ENCODE peak calls at places on chromosome X, in eight cellular contexts. One of them, this sample, is unnamed.

GRCh38 chrX:136710324-136710951 is 62.5 kb downstream of the CD40LG start:
- DNase-seq in AG10803: peak; percentile 11
- DNase-seq in A549: no peak
- DNase-seq in activated T-cell treated with anti-CD3 and anti-CD28 coated beads for 1 hour: no peak
- DNase-seq in stimulated activated CD8-positive, alpha-beta memory T cell treated with anti-CD3 and anti-CD28 coated beads, Interleukin-4, amount 100 ng/mL, for 24 hours: no peak
- DNase-seq in fibroblast of lung: peak; percentile 32
- DNase-seq in H9: no peak
- DNase-seq in SHP77 treated with DMSO at 0.1 percent for 48 hours: no peak
- DNase-seq in this sample: no peak

GRCh38 chrX:24890677-24891076 is 125.1 kb downstream of the ARX start:
- DNase-seq in SHP77 treated with DMSO at 0.1 percent for 48 hours: peak; percentile 0
- DNase-seq in H9: no peak
- DNase-seq in AG10803: no peak
- DNase-seq in stimulated activated CD8-positive, alpha-beta memory T cell treated with anti-CD3 and anti-CD28 coated beads, Interleukin-4, amount 100 ng/mL, for 24 hours: no peak
- DNase-seq in fibroblast of lung: no peak
- DNase-seq in activated T-cell treated with anti-CD3 and anti-CD28 coated beads for 1 hour: no peak
- DNase-seq in A549: no peak
- DNase-seq in this sample: no peak

GRCh38 chrX:65667503-65668355 is at the start of gene MSN:
- DNase-seq in AG10803: peak; percentile 60
- DNase-seq in fibroblast of lung: peak; percentile 57
- DNase-seq in SHP77 treated with DMSO at 0.1 percent for 48 hours: no peak
- DNase-seq in A549: peak; percentile 36
- DNase-seq in activated T-cell treated with anti-CD3 and anti-CD28 coated beads for 1 hour: peak; percentile 55
- DNase-seq in H9: peak; percentile 57
- DNase-seq in stimulated activated CD8-positive, alpha-beta memory T cell treated with anti-CD3 and anti-CD28 coated beads, Interleukin-4, amount 100 ng/mL, for 24 hours: peak; percentile 68
- DNase-seq in this sample: no peak

GRCh38 chrX:54182194-54182863 is 725 bp downstream of the FAM120C start:
- DNase-seq in AG10803: peak; percentile 29
- DNase-seq in fibroblast of lung: peak; percentile 38
- DNase-seq in stimulated activated CD8-positive, alpha-beta memory T cell treated with anti-CD3 and anti-CD28 coated beads, Interleukin-4, amount 100 ng/mL, for 24 hours: peak; percentile 38
- DNase-seq in activated T-cell treated with anti-CD3 and anti-CD28 coated beads for 1 hour: peak; percentile 40
- DNase-seq in SHP77 treated with DMSO at 0.1 percent for 48 hours: peak; percentile 38
- DNase-seq in H9: peak; percentile 43
- DNase-seq in A549: peak; percentile 58
- DNase-seq in this sample: no peak

GRCh38 chrX:72738396-72738795 is 24.3 kb upstream of the PHKA1 start:
- DNase-seq in AG10803: no peak
- DNase-seq in fibroblast of lung: no peak
- DNase-seq in activated T-cell treated with anti-CD3 and anti-CD28 coated beads for 1 hour: no peak
- DNase-seq in stimulated activated CD8-positive, alpha-beta memory T cell treated with anti-CD3 and anti-CD28 coated beads, Interleukin-4, amount 100 ng/mL, for 24 hours: no peak
- DNase-seq in A549: no peak
- DNase-seq in H9: no peak
- DNase-seq in SHP77 treated with DMSO at 0.1 percent for 48 hours: no peak
- DNase-seq in this sample: no peak

GRCh38 chrX:102138064-102138463 is 4.2 kb downstream of the TCEAL6 start:
- DNase-seq in H9: no peak
- DNase-seq in stimulated activated CD8-positive, alpha-beta memory T cell treated with anti-CD3 and anti-CD28 coated beads, Interleukin-4, amount 100 ng/mL, for 24 hours: no peak
- DNase-seq in activated T-cell treated with anti-CD3 and anti-CD28 coated beads for 1 hour: no peak
- DNase-seq in A549: no peak
- DNase-seq in fibroblast of lung: no peak
- DNase-seq in AG10803: no peak
- DNase-seq in SHP77 treated with DMSO at 0.1 percent for 48 hours: no peak
- DNase-seq in this sample: no peak

GRCh38 chrX:40097492-40098263 is at the start of gene BCOR:
- DNase-seq in H9: peak; percentile 77
- DNase-seq in activated T-cell treated with anti-CD3 and anti-CD28 coated beads for 1 hour: peak; percentile 65
- DNase-seq in fibroblast of lung: peak; percentile 60
- DNase-seq in A549: peak; percentile 34
- DNase-seq in SHP77 treated with DMSO at 0.1 percent for 48 hours: no peak
- DNase-seq in AG10803: peak; percentile 72
- DNase-seq in stimulated activated CD8-positive, alpha-beta memory T cell treated with anti-CD3 and anti-CD28 coated beads, Interleukin-4, amount 100 ng/mL, for 24 hours: peak; percentile 62
- DNase-seq in this sample: no peak

GRCh38 chrX:137428251-137428661 is 137.7 kb upstream of the ZIC3 start:
- DNase-seq in SHP77 treated with DMSO at 0.1 percent for 48 hours: no peak
- DNase-seq in stimulated activated CD8-positive, alpha-beta memory T cell treated with anti-CD3 and anti-CD28 coated beads, Interleukin-4, amount 100 ng/mL, for 24 hours: no peak
- DNase-seq in H9: peak; percentile 49
- DNase-seq in A549: peak; percentile 19
- DNase-seq in fibroblast of lung: no peak
- DNase-seq in AG10803: no peak
- DNase-seq in activated T-cell treated with anti-CD3 and anti-CD28 coated beads for 1 hour: no peak
- DNase-seq in this sample: no peak

GRCh38 chrX:154411981-154412340 is 622 bp downstream of the TAFAZZIN start:
- DNase-seq in SHP77 treated with DMSO at 0.1 percent for 48 hours: no peak
- DNase-seq in stimulated activated CD8-positive, alpha-beta memory T cell treated with anti-CD3 and anti-CD28 coated beads, Interleukin-4, amount 100 ng/mL, for 24 hours: peak; percentile 47
- DNase-seq in A549: peak; percentile 69
- DNase-seq in fibroblast of lung: peak; percentile 50
- DNase-seq in AG10803: peak; percentile 28
- DNase-seq in H9: peak; percentile 82
- DNase-seq in activated T-cell treated with anti-CD3 and anti-CD28 coated beads for 1 hour: peak; percentile 34
- DNase-seq in this sample: peak; percentile 23

GRCh38 chrX:87900320-87900908 is 382.8 kb downstream of the KLHL4 start:
- DNase-seq in AG10803: no peak
- DNase-seq in H9: no peak
- DNase-seq in fibroblast of lung: no peak
- DNase-seq in activated T-cell treated with anti-CD3 and anti-CD28 coated beads for 1 hour: no peak
- DNase-seq in A549: no peak
- DNase-seq in SHP77 treated with DMSO at 0.1 percent for 48 hours: peak; percentile 4
- DNase-seq in stimulated activated CD8-positive, alpha-beta memory T cell treated with anti-CD3 and anti-CD28 coated beads, Interleukin-4, amount 100 ng/mL, for 24 hours: peak; percentile 3
- DNase-seq in this sample: no peak

GRCh38 chrX:31508338-31508737 is 436.5 kb upstream of the FTHL17 start:
- DNase-seq in stimulated activated CD8-positive, alpha-beta memory T cell treated with anti-CD3 and anti-CD28 coated beads, Interleukin-4, amount 100 ng/mL, for 24 hours: no peak
- DNase-seq in H9: no peak
- DNase-seq in SHP77 treated with DMSO at 0.1 percent for 48 hours: no peak
- DNase-seq in activated T-cell treated with anti-CD3 and anti-CD28 coated beads for 1 hour: no peak
- DNase-seq in fibroblast of lung: peak; percentile 82
- DNase-seq in A549: no peak
- DNase-seq in AG10803: peak; percentile 32
- DNase-seq in this sample: peak; percentile 75

GRCh38 chrX:39950035-39950688 is 147.6 kb downstream of the BCOR start:
- DNase-seq in activated T-cell treated with anti-CD3 and anti-CD28 coated beads for 1 hour: no peak
- DNase-seq in fibroblast of lung: peak; percentile 30
- DNase-seq in A549: no peak
- DNase-seq in H9: no peak
- DNase-seq in AG10803: peak; percentile 23
- DNase-seq in stimulated activated CD8-positive, alpha-beta memory T cell treated with anti-CD3 and anti-CD28 coated beads, Interleukin-4, amount 100 ng/mL, for 24 hours: no peak
- DNase-seq in SHP77 treated with DMSO at 0.1 percent for 48 hours: no peak
- DNase-seq in this sample: peak; percentile 25

GRCh38 chrX:3384330-3384729 is 37.9 kb upstream of the MXRA5 start:
- DNase-seq in SHP77 treated with DMSO at 0.1 percent for 48 hours: no peak
- DNase-seq in A549: no peak
- DNase-seq in stimulated activated CD8-positive, alpha-beta memory T cell treated with anti-CD3 and anti-CD28 coated beads, Interleukin-4, amount 100 ng/mL, for 24 hours: no peak
- DNase-seq in AG10803: peak; percentile 40
- DNase-seq in fibroblast of lung: peak; percentile 87
- DNase-seq in activated T-cell treated with anti-CD3 and anti-CD28 coated beads for 1 hour: no peak
- DNase-seq in H9: no peak
- DNase-seq in this sample: peak; percentile 84

GRCh38 chrX:86241547-86241946 is 93.3 kb downstream of the DACH2 start:
- DNase-seq in activated T-cell treated with anti-CD3 and anti-CD28 coated beads for 1 hour: no peak
- DNase-seq in stimulated activated CD8-positive, alpha-beta memory T cell treated with anti-CD3 and anti-CD28 coated beads, Interleukin-4, amount 100 ng/mL, for 24 hours: no peak
- DNase-seq in AG10803: no peak
- DNase-seq in H9: no peak
- DNase-seq in SHP77 treated with DMSO at 0.1 percent for 48 hours: no peak
- DNase-seq in fibroblast of lung: no peak
- DNase-seq in A549: no peak
- DNase-seq in this sample: no peak

GRCh38 chrX:1657367-1658082 is 42.7 kb downstream of the ASMT start:
- DNase-seq in AG10803: peak; percentile 35
- DNase-seq in stimulated activated CD8-positive, alpha-beta memory T cell treated with anti-CD3 and anti-CD28 coated beads, Interleukin-4, amount 100 ng/mL, for 24 hours: peak; percentile 22
- DNase-seq in fibroblast of lung: peak; percentile 34
- DNase-seq in activated T-cell treated with anti-CD3 and anti-CD28 coated beads for 1 hour: peak; percentile 40
- DNase-seq in SHP77 treated with DMSO at 0.1 percent for 48 hours: no peak
- DNase-seq in H9: no peak
- DNase-seq in A549: no peak
- DNase-seq in this sample: peak; percentile 18

GRCh38 chrX:53639257-53639656 is 47.3 kb downstream of the HUWE1 start:
- DNase-seq in activated T-cell treated with anti-CD3 and anti-CD28 coated beads for 1 hour: no peak
- DNase-seq in AG10803: no peak
- DNase-seq in H9: no peak
- DNase-seq in A549: no peak
- DNase-seq in stimulated activated CD8-positive, alpha-beta memory T cell treated with anti-CD3 and anti-CD28 coated beads, Interleukin-4, amount 100 ng/mL, for 24 hours: no peak
- DNase-seq in SHP77 treated with DMSO at 0.1 percent for 48 hours: no peak
- DNase-seq in fibroblast of lung: no peak
- DNase-seq in this sample: no peak

GRCh38 chrX:45710081-45710801 is 509.6 kb upstream of the DIPK2B start:
- DNase-seq in AG10803: peak; percentile 97
- DNase-seq in A549: peak; percentile 5
- DNase-seq in H9: no peak
- DNase-seq in fibroblast of lung: peak; percentile 99
- DNase-seq in stimulated activated CD8-positive, alpha-beta memory T cell treated with anti-CD3 and anti-CD28 coated beads, Interleukin-4, amount 100 ng/mL, for 24 hours: peak; percentile 39
- DNase-seq in SHP77 treated with DMSO at 0.1 percent for 48 hours: no peak
- DNase-seq in activated T-cell treated with anti-CD3 and anti-CD28 coated beads for 1 hour: no peak
- DNase-seq in this sample: peak; percentile 99

This sample was measured in astrocyte.